ENCODE peak calls at places on chromosome 16, in four cellular contexts. H is cardiac fibroblast, X is AG08396, K is uterus. D is an unnamed sample.

GRCh38 chr16:81536648-81537047 is 92.0 kb downstream of the CMIP start:
- DNase-seq in H (no peak), X (no peak), K (no peak), D (no peak)

GRCh38 chr16:81238296-81239011 is at the start of gene BCO1:
- DNase-seq in H (peak), X (peak), K (no peak), D (peak)

GRCh38 chr16:64421515-64421914 is 700.3 kb downstream of the CDH11 start:
- DNase-seq in H (no peak), X (no peak), K (no peak), D (no peak)

GRCh38 chr16:83356266-83356665 is 451.5 kb upstream of the HSBP1 start:
- DNase-seq in H (peak), X (peak), K (no peak), D (peak)

GRCh38 chr16:81994485-81994884 is 16.8 kb downstream of the SDR42E1 start:
- DNase-seq in H (no peak), X (no peak), K (no peak), D (peak)

GRCh38 chr16:71357681-71358080 is 842 bp upstream of the CALB2 start:
- DNase-seq in H (no peak), X (no peak), K (no peak), D (peak)

GRCh38 chr16:9328386-9328785 is 236.9 kb downstream of the HAPSTR1 start:
- DNase-seq in H (no peak), X (no peak), K (no peak), D (no peak)

GRCh38 chr16:89216315-89217137 is 977 bp upstream of the ZNF778 start:
- DNase-seq in H (peak), X (peak), K (peak), D (peak)

GRCh38 chr16:24013733-24014645 is 178.2 kb downstream of the PRKCB start:
- DNase-seq in H (no peak), X (no peak), K (no peak), D (peak)

GRCh38 chr16:86919531-86920305 is 341.4 kb downstream of the FOXL1 start:
- DNase-seq in H (no peak), X (no peak), K (no peak), D (no peak)

GRCh38 chr16:88973007-88973410 is 4.0 kb downstream of the CBFA2T3 start:
- DNase-seq in H (no peak), X (no peak), K (no peak), D (no peak)

GRCh38 chr16:63921737-63922136 is 1200.1 kb downstream of the CDH11 start:
- DNase-seq in H (no peak), X (no peak), K (no peak), D (no peak)

GRCh38 chr16:21599994-21600773 is 807 bp downstream of the METTL9 start:
- DNase-seq in H (peak), X (peak), K (no peak), D (peak)

GRCh38 chr16:71894229-71894920 is 956 bp upstream of the IST1 start:
- DNase-seq in H (peak), X (peak), K (peak), D (peak)

GRCh38 chr16:4391635-4392381 is 20.2 kb downstream of the VASN start:
- DNase-seq in H (no peak), X (peak), K (no peak), D (no peak)

GRCh38 chr16:30121741-30122620 is 1.0 kb downstream of the MAPK3 start:
- DNase-seq in H (peak), X (peak), K (peak), D (no peak)

GRCh38 chr16:81846105-81846504 is 67.0 kb downstream of the PLCG2 start:
- DNase-seq in H (no peak), X (no peak), K (no peak), D (no peak)

GRCh38 chr16:35910409-35910808 is 2451.0 kb downstream of the TP53TG3F start:
- DNase-seq in H (no peak), X (no peak), K (no peak), D (no peak)

GRCh38 chr16:74521691-74522090 is 85.2 kb downstream of the GLG1 start:
- DNase-seq in H (peak), X (peak), K (no peak), D (no peak)

GRCh38 chr16:88703486-88704309 is 2.5 kb downstream of the RNF166 start:
- DNase-seq in H (no peak), X (no peak), K (no peak), D (no peak)

GRCh38 chr16:30541502-30542329 is 7.1 kb upstream of the ZNF747 start:
- DNase-seq in H (peak), X (no peak), K (no peak), D (no peak)

GRCh38 chr16:6496996-6497395 is 835.6 kb upstream of the RBFOX1 start:
- DNase-seq in H (no peak), X (no peak), K (no peak), D (no peak)

GRCh38 chr16:64440421-64440831 is 681.4 kb downstream of the CDH11 start:
- DNase-seq in H (peak), X (peak), K (peak), D (peak)

GRCh38 chr16:71389330-71389729 is 30.8 kb downstream of the CALB2 start:
- DNase-seq in H (no peak), X (no peak), K (no peak), D (no peak)

GRCh38 chr16:102060-102855 is 24.2 kb downstream of the MPG start:
- DNase-seq in H (peak), X (no peak), K (peak), D (peak)

GRCh38 chr16:48075398-48075797 is 80.4 kb downstream of the ABCC12 start:
- DNase-seq in H (peak), X (peak), K (no peak), D (no peak)

GRCh38 chr16:85302018-85302847 is 190.0 kb upstream of the CIBAR2 start:
- DNase-seq in H (peak), X (no peak), K (peak), D (no peak)

GRCh38 chr16:64453643-64454042 is 668.2 kb downstream of the CDH11 start:
- DNase-seq in H (peak), X (no peak), K (no peak), D (peak)

GRCh38 chr16:50093607-50094570 is 28.1 kb downstream of the HEATR3 start:
- DNase-seq in H (peak), X (peak), K (peak), D (no peak)

GRCh38 chr16:77273815-77274214 is 74.6 kb downstream of the SYCE1L start:
- DNase-seq in H (no peak), X (no peak), K (no peak), D (no peak)